ENCODE peak calls at places on chromosomes 16 and 17, in nine cellular contexts. S, K, Q, O, W, N, G, M and D are unnamed samples.

GRCh38 chr17:40092581-40092980 is 7.8 kb downstream of the NR1D1 start:
- DNase-seq in S (no peak), K (no peak), O (no peak), W (no peak), G (no peak), Q (no peak), M (no peak), N (no peak), D (no peak)

GRCh38 chr16:59021751-59022150 is 287.6 kb upstream of the GOT2 start:
- DNase-seq in N (no peak), Q (no peak), O (no peak), W (no peak), K (no peak), G (no peak), M (no peak), S (no peak), D (no peak)

GRCh38 chr16:68445458-68445857 is 2.9 kb downstream of the SMPD3 start:
- DNase-seq in N (peak; percentile 70), O (no peak), S (peak; percentile 59), G (peak; percentile 64), W (peak; percentile 47), M (peak; percentile 43), K (no peak), Q (no peak), D (peak; percentile 77)

GRCh38 chr16:68200120-68200783 is 35.7 kb downstream of the ESRP2 start:
- DNase-seq in O (no peak), K (no peak), N (no peak), W (no peak), M (no peak), Q (no peak), G (no peak), S (no peak), D (no peak)

GRCh38 chr16:23252310-23252709 is 49.8 kb upstream of the SCNN1B start:
- DNase-seq in G (no peak), N (no peak), M (no peak), K (no peak), W (no peak), Q (no peak), O (no peak), S (no peak), D (no peak)

GRCh38 chr17:69637399-69638165 is 223.1 kb downstream of the MAP2K6 start:
- DNase-seq in N (no peak), Q (no peak), M (no peak), K (no peak), S (no peak), G (no peak), O (no peak), W (no peak), D (no peak)

GRCh38 chr17:64190468-64190867 is 60.5 kb upstream of the ERN1 start:
- DNase-seq in N (no peak), O (no peak), G (no peak), Q (peak; percentile 47), W (no peak), M (no peak), K (no peak), S (peak; percentile 42), D (no peak)

GRCh38 chr17:37847102-37847501 is 77.1 kb upstream of the TBC1D3K start:
- DNase-seq in S (no peak), Q (no peak), N (no peak), K (no peak), W (no peak), M (no peak), O (no peak), G (no peak), D (no peak)

GRCh38 chr16:13923703-13924298 is 3.8 kb downstream of the ERCC4 start:
- DNase-seq in N (no peak), G (no peak), W (no peak), K (no peak), O (no peak), S (no peak), M (peak; percentile 42), Q (no peak), D (no peak)

GRCh38 chr16:66426112-66427035 is 721 bp upstream of the BEAN1 start:
- DNase-seq in Q (no peak), O (no peak), G (no peak), W (no peak), S (peak; percentile 22), K (no peak), N (no peak), M (no peak), D (peak; percentile 39)

GRCh38 chr17:60421273-60422161 is 772 bp upstream of the CHCT1 start:
- DNase-seq in W (peak; percentile 71), K (peak; percentile 22), G (peak; percentile 77), M (no peak), S (peak; percentile 75), Q (peak; percentile 66), N (peak; percentile 74), O (no peak), D (peak; percentile 68)

GRCh38 chr17:59369026-59369724 is 37.7 kb downstream of the YPEL2 start:
- DNase-seq in W (no peak), G (no peak), K (no peak), M (no peak), O (no peak), S (no peak), N (no peak), Q (no peak), D (no peak)

GRCh38 chr16:1305823-1306222 is 3.6 kb upstream of the UBE2I start:
- DNase-seq in G (no peak), S (no peak), Q (no peak), M (no peak), N (no peak), W (no peak), O (no peak), K (no peak), D (no peak)

GRCh38 chr17:78803161-78803845 is 21.2 kb upstream of the CYTH1 start:
- DNase-seq in O (no peak), Q (peak; percentile 33), N (no peak), S (no peak), K (no peak), G (no peak), M (no peak), W (no peak), D (peak; percentile 74)

GRCh38 chr16:11393861-11394592 is 48.8 kb downstream of the RMI2 start:
- DNase-seq in K (no peak), G (no peak), Q (no peak), W (no peak), N (no peak), O (no peak), S (no peak), M (no peak), D (no peak)

GRCh38 chr16:71937868-71938510 is 42.7 kb downstream of the IST1 start:
- DNase-seq in M (no peak), O (no peak), S (no peak), G (no peak), K (no peak), Q (no peak), W (no peak), N (no peak), D (no peak)

GRCh38 chr16:65336169-65336568 is 214.3 kb upstream of the CDH11 start:
- DNase-seq in S (no peak), G (no peak), W (no peak), O (no peak), M (no peak), Q (no peak), N (no peak), K (no peak), D (no peak)

GRCh38 chr16:1019234-1019933 is 37.8 kb downstream of the SOX8 start:
- DNase-seq in O (no peak), M (no peak), S (no peak), N (no peak), W (peak; percentile 60), G (no peak), K (no peak), Q (peak; percentile 56), D (no peak)

GRCh38 chr16:64459821-64460220 is 662.0 kb downstream of the CDH11 start:
- DNase-seq in N (peak; percentile 25), M (no peak), S (peak; percentile 37), G (no peak), Q (peak; percentile 23), K (no peak), W (peak; percentile 15), O (no peak), D (no peak)

GRCh38 chr17:42999003-42999525 is 845 bp downstream of the RPL27 start:
- DNase-seq in Q (no peak), W (no peak), G (no peak), K (no peak), O (no peak), S (no peak), M (no peak), N (no peak), D (no peak)

DNA sequence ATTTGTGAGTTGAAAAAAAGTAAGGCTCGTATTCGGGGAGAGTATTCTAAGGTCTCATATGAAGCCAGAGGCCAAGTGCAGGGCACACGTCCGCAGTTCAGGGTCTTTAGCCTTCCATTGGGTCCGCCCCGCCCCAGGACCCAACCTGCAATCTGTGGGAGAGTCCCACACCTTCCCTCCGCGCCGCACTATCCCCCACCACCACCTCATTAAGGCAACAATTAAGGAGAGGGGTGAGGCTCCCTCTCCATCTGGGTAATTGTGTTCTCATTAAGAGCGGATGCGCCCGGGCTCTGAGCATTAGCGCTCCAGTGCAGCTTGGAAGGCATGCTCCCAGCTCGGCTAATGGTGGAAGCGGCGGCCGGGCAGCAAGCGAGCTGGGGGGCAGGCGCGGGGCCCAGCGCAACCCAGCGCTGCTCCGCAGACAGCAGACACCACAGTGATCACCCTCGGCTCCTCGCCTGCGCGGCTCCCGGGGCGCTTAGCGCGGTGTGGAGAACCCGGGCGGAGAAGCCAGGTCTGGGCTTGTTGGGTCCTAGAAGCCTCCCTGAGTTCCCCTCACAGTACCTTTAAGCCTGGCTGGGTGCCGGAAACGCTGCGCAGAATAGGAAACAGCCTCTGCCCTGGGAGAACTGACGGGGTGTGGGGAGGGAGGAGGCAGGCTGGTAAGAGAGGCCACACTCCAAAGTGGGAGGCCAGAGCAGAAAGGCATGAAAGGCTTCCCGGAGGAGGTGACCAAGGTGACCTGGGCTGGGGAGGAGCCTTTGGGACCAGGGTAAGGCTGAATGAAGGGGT is 6.5 kb downstream of the CBLN1 start:
- DNase-seq in W (no peak), M (no peak), N (no peak), O (peak; percentile 57), S (no peak), K (no peak), G (no peak), Q (no peak), D (no peak)
- H3K27ac ChIP-seq in W (no peak overlapping the region), M (no peak overlapping the region), N (no peak overlapping the region), O (no peak overlapping the region), S (no peak overlapping the region), K (no peak overlapping the region), G (no peak overlapping the region), Q (no peak overlapping the region), D (no peak overlapping the region)

GRCh38 chr16:81549547-81550411 is 105.2 kb downstream of the CMIP start:
- DNase-seq in G (no peak), W (no peak), Q (no peak), M (no peak), N (no peak), K (no peak), S (no peak), O (no peak), D (no peak)
- TF ChIP-seq POLR2A in G (no peak), W (no peak), Q (no peak), M (no peak), N (no peak), K (no peak), S (no peak), O (no peak), D (no peak)

GRCh38 chr17:48588074-48588415 is 2.0 kb downstream of the HOXB3 start:
- DNase-seq in W (no peak), K (no peak), Q (no peak), S (no peak), N (no peak), G (no peak), M (no peak), O (no peak), D (no peak)
- H3K9me3 ChIP-seq in W (no peaks in the 10 kb centered on the region), K (no peaks in the 10 kb centered on the region), Q (no peaks in the 10 kb centered on the region), S (no peaks in the 10 kb centered on the region), N (no peaks in the 10 kb centered on the region), G (no peaks in the 10 kb centered on the region), M (no peaks in the 10 kb centered on the region), O (no peaks in the 10 kb centered on the region), D (no peaks in the 10 kb centered on the region)

GRCh38 chr17:4709794-4710692 is at the start of gene ARRB2:
- DNase-seq in W (peak; percentile 97), M (peak; percentile 96), Q (peak; percentile 97), K (peak; percentile 98), S (peak; percentile 99), N (peak; percentile 99), O (peak; percentile 99), G (peak; percentile 97), D (peak; percentile 98)
- H3K27ac ChIP-seq in W (peak within 1 kb of the TSS; percentile 88), M (peak within 1 kb of the TSS; percentile 64), Q (peak within 1 kb of the TSS; percentile 71), K (peak within 1 kb of the TSS; percentile 83), S (peak within 1 kb of the TSS; percentile 68), N (peak within 1 kb of the TSS; percentile 82), O (peak within 1 kb of the TSS; percentile 88), G (peak within 1 kb of the TSS; percentile 91), D (peak within 1 kb of the TSS; percentile 93)